ENCODE peak calls at places on chromosome 4, in eight cellular contexts. B, R, U, Z, K, P, S and O are unnamed samples.

GRCh38 chr4:55547461-55547770 is 707 bp upstream of the CLOCK start:
- DNase-seq in B (peak), R (no peak), U (no peak), Z (no peak), K (no peak), P (no peak), S (no peak), O (peak)

GRCh38 chr4:1245481-1246051 is 3.4 kb downstream of the CTBP1 start:
- DNase-seq in B (peak), R (no peak), U (no peak), Z (no peak), K (no peak), P (no peak), S (peak), O (no peak)

GRCh38 chr4:174580597-174580996 is 58.3 kb upstream of the HPGD start:
- DNase-seq in B (no peak), R (peak), U (no peak), Z (no peak), K (no peak), P (no peak), S (no peak), O (no peak)

GRCh38 chr4:41281038-41281634 is 24.4 kb downstream of the UCHL1 start:
- DNase-seq in B (peak), R (peak), U (peak), Z (peak), K (peak), P (no peak), S (no peak), O (peak)

GRCh38 chr4:156974264-156974663 is 2.7 kb upstream of the PDGFC start:
- DNase-seq in B (no peak), R (no peak), U (no peak), Z (peak), K (no peak), P (no peak), S (no peak), O (peak)

GRCh38 chr4:161256172-161256571 is 907.6 kb downstream of the FSTL5 start:
- DNase-seq in B (no peak), R (peak), U (peak), Z (no peak), K (no peak), P (no peak), S (no peak), O (no peak)

GRCh38 chr4:137124278-137124932 is 407.9 kb downstream of the PCDH18 start:
- DNase-seq in B (peak), R (peak), U (peak), Z (peak), K (peak), P (no peak), S (no peak), O (peak)

GRCh38 chr4:91064157-91064853 is 937.1 kb downstream of the CCSER1 start:
- DNase-seq in B (peak), R (peak), U (peak), Z (no peak), K (no peak), P (no peak), S (no peak), O (no peak)

GRCh38 chr4:67770422-67770821 is 16.2 kb upstream of the GNRHR start:
- DNase-seq in B (no peak), R (peak), U (no peak), Z (no peak), K (no peak), P (no peak), S (no peak), O (no peak)

GRCh38 chr4:95124906-95125504 is 367.2 kb downstream of the BMPR1B start:
- DNase-seq in B (peak), R (peak), U (peak), Z (peak), K (peak), P (no peak), S (no peak), O (peak)

GRCh38 chr4:41102360-41103092 is 111.8 kb downstream of the APBB2 start:
- DNase-seq in B (no peak), R (no peak), U (no peak), Z (no peak), K (no peak), P (no peak), S (no peak), O (no peak)

GRCh38 chr4:151389316-151389715 is 19.7 kb upstream of the FHIP1A start:
- DNase-seq in B (no peak), R (peak), U (no peak), Z (peak), K (no peak), P (no peak), S (no peak), O (no peak)

GRCh38 chr4:145154573-145154972 is 25.8 kb downstream of the OTUD4 start:
- DNase-seq in B (no peak), R (no peak), U (no peak), Z (peak), K (peak), P (no peak), S (no peak), O (peak)

GRCh38 chr4:70778888-70779422 is 57.2 kb downstream of the RUFY3 start:
- DNase-seq in B (no peak), R (no peak), U (no peak), Z (no peak), K (no peak), P (no peak), S (no peak), O (no peak)

GRCh38 chr4:68368566-68369473 is 18.9 kb upstream of the YTHDC1 start:
- DNase-seq in B (no peak), R (peak), U (no peak), Z (peak), K (no peak), P (no peak), S (no peak), O (peak)

GRCh38 chr4:18020671-18021469 is 685 bp downstream of the LCORL start:
- DNase-seq in B (peak), R (peak), U (peak), Z (peak), K (peak), P (peak), S (peak), O (peak)

GRCh38 chr4:160505724-160506123 is 1402.8 kb downstream of the RAPGEF2 start:
- DNase-seq in B (no peak), R (no peak), U (no peak), Z (no peak), K (no peak), P (no peak), S (no peak), O (no peak)

GRCh38 chr4:42282081-42282901 is 115.0 kb upstream of the SHISA3 start:
- DNase-seq in B (peak), R (peak), U (peak), Z (peak), K (peak), P (peak), S (peak), O (peak)

GRCh38 chr4:109174224-109174953 is 128.1 kb downstream of the COL25A1 start:
- DNase-seq in B (no peak), R (no peak), U (no peak), Z (no peak), K (no peak), P (no peak), S (no peak), O (no peak)

GRCh38 chr4:153191795-153192363 is 12.4 kb upstream of the TRIM2 start:
- DNase-seq in B (no peak), R (no peak), U (no peak), Z (no peak), K (no peak), P (no peak), S (no peak), O (no peak)

GRCh38 chr4:113958766-113959540 is 20.5 kb downstream of the ARSJ start:
- DNase-seq in B (no peak), R (peak), U (peak), Z (peak), K (peak), P (no peak), S (no peak), O (peak)

GRCh38 chr4:105230287-105230686 is 83.6 kb downstream of the TET2 start:
- DNase-seq in B (no peak), R (no peak), U (no peak), Z (no peak), K (no peak), P (no peak), S (no peak), O (no peak)

GRCh38 chr4:132108784-132109183 is 1040.3 kb upstream of the PCDH10 start:
- DNase-seq in B (no peak), R (peak), U (no peak), Z (peak), K (no peak), P (no peak), S (no peak), O (no peak)

GRCh38 chr4:24570574-24571236 is 13.6 kb downstream of the DHX15 start:
- DNase-seq in B (no peak), R (peak), U (no peak), Z (no peak), K (no peak), P (no peak), S (no peak), O (no peak)
- H3K4me3 ChIP-seq in B (no peak), R (no peak), U (no peak), Z (no peak), K (no peak), P (no peak), S (no peak), O (no peak)

GRCh38 chr4:31043382-31044062 is 323.4 kb downstream of the PCDH7 start:
- DNase-seq in B (no peak), R (no peak), U (no peak), Z (no peak), K (no peak), P (no peak), S (no peak), O (no peak)
- H3K4me3 ChIP-seq in B (no peak), R (no peak), U (no peak), Z (no peak), K (no peak), P (no peak), S (no peak), O (no peak)

DNA sequence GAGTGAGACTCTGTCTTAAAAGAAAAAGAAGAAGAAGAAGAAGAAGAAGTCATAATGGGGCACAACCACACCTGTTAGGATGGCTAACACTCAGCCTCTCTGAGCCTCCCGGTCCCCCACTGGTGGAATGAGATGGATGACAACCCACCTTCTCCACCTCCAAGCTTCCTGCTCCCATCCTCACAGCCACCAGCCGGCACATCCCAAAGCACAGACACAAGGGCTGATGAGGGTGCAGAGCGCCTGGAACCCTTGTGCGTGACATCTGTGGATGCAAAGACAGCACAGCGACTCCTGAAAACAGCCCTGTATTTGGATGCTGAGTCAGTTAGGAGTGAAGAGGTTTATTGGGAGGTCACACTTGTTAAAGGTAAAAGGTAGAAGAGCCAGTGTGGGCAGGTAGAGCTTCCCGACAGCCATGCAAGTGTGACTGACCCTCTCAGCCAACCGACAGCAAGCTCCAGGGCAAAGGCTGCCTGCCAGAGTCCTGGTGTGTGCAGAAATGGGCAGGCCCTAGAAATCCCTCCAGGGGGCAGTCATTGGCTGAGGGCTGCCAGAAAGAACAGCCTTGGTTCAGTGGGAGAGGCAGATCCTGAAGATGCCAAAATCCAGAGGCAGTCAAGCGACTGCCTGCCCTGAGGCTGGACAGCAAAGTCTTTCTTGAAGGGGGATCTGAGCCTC is 26.6 kb upstream of the MAN2B2 start:
- DNase-seq in B (peak), R (peak), U (peak), Z (peak), K (peak), P (no peak), S (no peak), O (peak)
- H3K4me3 ChIP-seq in B (no peak), R (no peak), U (no peak), Z (no peak), K (no peak), P (no peak), S (no peak), O (no peak)

GRCh38 chr4:30720656-30721352 is 635 bp downstream of the PCDH7 start:
- DNase-seq in B (peak), R (no peak), U (peak), Z (peak), K (no peak), P (no peak), S (no peak), O (no peak)
- H3K4me3 ChIP-seq in B (peak), R (peak), U (peak), Z (peak), K (no peak), P (no peak), S (peak), O (peak)

GRCh38 chr4:139017861-139018260 is 2.3 kb downstream of the NOCT start:
- DNase-seq in B (no peak), R (no peak), U (no peak), Z (peak), K (no peak), P (no peak), S (no peak), O (peak)
- H3K4me3 ChIP-seq in B (peak), R (no peak), U (peak), Z (peak), K (peak), P (peak), S (no peak), O (no peak)

GRCh38 chr4:140162596-140162995 is 8.6 kb upstream of the MAML3 start:
- DNase-seq in B (no peak), R (no peak), U (no peak), Z (no peak), K (no peak), P (no peak), S (no peak), O (no peak)
- H3K4me3 ChIP-seq in B (no peak), R (no peak), U (no peak), Z (no peak), K (no peak), P (no peak), S (no peak), O (no peak)